ENCODE peak calls at places on chromosome 15, in seven cellular contexts. P is HCT116, D is H1, X is K562, R is GM12878, Q is HepG2, S is SK-N-SH. E is an unnamed sample.

GRCh38 chr15:25944386-25944785 is 81.3 kb upstream of the ATP10A start:
- DNase-seq in X (no peak), Q (no peak), S (no peak), R (no peak), P (no peak), D (no peak), E (no peak)

GRCh38 chr15:77419050-77419835 is 661 bp downstream of the PEAK1 start:
- DNase-seq in P (no peak), X (peak), Q (no peak), D (peak), R (no peak), S (peak), E (peak)

GRCh38 chr15:51111061-51111460 is 16.4 kb upstream of the TNFAIP8L3 start:
- DNase-seq in X (no peak), R (no peak), D (no peak), P (no peak), S (no peak), Q (no peak), E (no peak)

GRCh38 chr15:63772531-63772930 is 61.2 kb downstream of the HERC1 start:
- DNase-seq in Q (no peak), S (no peak), P (no peak), D (no peak), R (no peak), X (no peak), E (no peak)

GRCh38 chr15:77094397-77095030 is 23.6 kb upstream of the TSPAN3 start:
- DNase-seq in Q (no peak), R (no peak), D (peak), X (peak), P (no peak), S (no peak), E (no peak)

GRCh38 chr15:26294062-26294689 is 431.0 kb upstream of the ATP10A start:
- DNase-seq in P (no peak), Q (no peak), S (peak), R (no peak), X (no peak), D (peak), E (no peak)

GRCh38 chr15:68818088-68818670 is 2.5 kb downstream of the ANP32A start:
- DNase-seq in R (no peak), S (peak), P (no peak), D (peak), X (peak), Q (peak), E (peak)

GRCh38 chr15:87669846-87670245 is 586.7 kb downstream of the NTRK3 start:
- DNase-seq in Q (no peak), D (no peak), X (no peak), R (no peak), S (no peak), P (no peak), E (no peak)

GRCh38 chr15:93486407-93487117 is 397.6 kb upstream of the RGMA start:
- DNase-seq in X (no peak), R (no peak), D (no peak), Q (no peak), S (no peak), P (no peak), E (no peak)

GRCh38 chr15:93485922-93486327 is 396.9 kb upstream of the RGMA start:
- DNase-seq in R (no peak), S (no peak), X (no peak), D (no peak), Q (no peak), P (no peak), E (no peak)

GRCh38 chr15:93488157-93488803 is 399.3 kb upstream of the RGMA start:
- DNase-seq in Q (no peak), R (no peak), S (peak), P (no peak), X (no peak), D (no peak), E (no peak)

GRCh38 chr15:93483923-93484322 is 394.9 kb upstream of the RGMA start:
- DNase-seq in S (no peak), P (no peak), R (no peak), D (no peak), X (no peak), Q (no peak), E (no peak)

DNA sequence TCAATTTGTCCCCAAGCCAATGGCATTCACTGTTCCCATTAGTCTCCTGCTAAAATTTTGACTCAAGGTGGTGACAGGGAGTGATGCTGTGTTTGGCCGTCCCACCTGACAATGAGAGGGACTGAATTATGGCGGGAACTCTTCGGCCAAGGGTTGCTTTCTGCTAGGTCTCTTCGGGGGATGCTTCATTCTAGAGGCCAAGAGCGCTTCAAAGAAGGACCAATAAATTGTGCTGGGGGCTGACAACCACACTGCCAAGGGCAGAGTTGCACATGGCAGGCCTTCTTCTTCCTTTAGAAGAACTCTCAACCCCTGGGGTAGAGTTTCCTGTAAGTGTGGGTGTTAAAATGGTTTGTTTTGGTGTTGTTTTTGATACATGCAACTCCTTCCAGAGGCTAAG is 396.4 kb upstream of the RGMA start:
- DNase-seq in D (no peak), R (no peak), S (no peak), P (no peak), X (no peak), Q (no peak), E (no peak)
- TF ChIP-seq JUND in D (no peak), R (no peak), S (no peak), P (no peak), X (no peak), Q (no peak), E (no peak)

GRCh38 chr15:65416845-65417416 is 5.8 kb downstream of the IGDCC4 start:
- DNase-seq in X (no peak), S (no peak), Q (no peak), P (no peak), R (no peak), D (peak), E (no peak)
- TF ChIP-seq JUND in X (no peak), S (no peak), Q (no peak), P (no peak), R (no peak), D (no peak), E (no peak)

GRCh38 chr15:82572311-82572710 is 32.1 kb upstream of the RPS17 start:
- DNase-seq in R (no peak), X (no peak), S (peak), Q (no peak), P (no peak), D (no peak), E (no peak)
- TF ChIP-seq JUND in R (no peak), X (no peak), S (no peak), Q (no peak), P (no peak), D (no peak), E (no peak)

GRCh38 chr15:98611031-98611430 is 37.3 kb upstream of the IGF1R start:
- DNase-seq in P (no peak), R (no peak), X (no peak), D (peak), S (no peak), Q (no peak), E (no peak)

GRCh38 chr15:98614681-98615080 is 33.7 kb upstream of the IGF1R start:
- DNase-seq in P (no peak), D (no peak), Q (no peak), S (no peak), R (no peak), X (no peak), E (no peak)

GRCh38 chr15:98612490-98613110 is 35.7 kb upstream of the IGF1R start:
- DNase-seq in R (no peak), S (no peak), Q (no peak), D (peak), P (no peak), X (no peak), E (no peak)

GRCh38 chr15:98609144-98609852 is 39.0 kb upstream of the IGF1R start:
- DNase-seq in S (no peak), P (peak), D (peak), X (no peak), R (no peak), Q (no peak), E (no peak)

DNA sequence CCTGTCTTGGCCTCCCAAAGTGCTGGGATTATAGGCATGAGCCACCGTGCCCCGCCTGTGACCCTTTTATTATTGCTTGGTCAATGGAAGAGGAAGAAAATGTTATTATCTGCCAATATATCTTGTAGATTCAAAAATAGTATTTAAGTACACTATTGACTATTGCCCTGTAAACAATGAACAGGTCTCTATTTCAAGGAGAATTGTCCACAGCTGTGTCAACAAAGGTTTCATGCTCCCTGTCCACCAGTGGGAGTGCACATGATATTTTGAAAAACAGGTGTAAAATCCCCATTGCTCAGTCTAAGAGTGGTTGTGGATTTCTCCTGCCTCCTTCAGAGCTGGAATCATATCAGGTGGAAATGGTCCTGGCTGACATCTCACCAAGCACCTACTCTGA is 36.5 kb upstream of the IGF1R start:
- DNase-seq in Q (no peak), S (no peak), R (no peak), P (no peak), D (no peak), X (no peak), E (no peak)
- TF ChIP-seq JUND in Q (no peak), S (no peak), R (no peak), P (no peak), D (no peak), X (no peak), E (peak)

GRCh38 chr15:92958105-92958504 is 58.0 kb downstream of the CHD2 start:
- DNase-seq in P (no peak), S (no peak), X (no peak), Q (no peak), D (no peak), R (no peak), E (no peak)
- TF ChIP-seq JUND in P (no peak), S (no peak), X (no peak), Q (no peak), D (no peak), R (no peak), E (no peak)